ENCODE peak calls at places on chromosome 16, in five cellular contexts. E, O, R, F and G are unnamed samples.

GRCh38 chr16:69942099-69942491 is 9.0 kb upstream of the CLEC18A start:
- DNase-seq in E (no peak), O (no peak), R (no peak), F (no peak), G (no peak)

GRCh38 chr16:59478806-59479205 is 744.7 kb upstream of the GOT2 start:
- DNase-seq in E (no peak), O (no peak), R (no peak), F (no peak), G (no peak)

GRCh38 chr16:83470406-83470805 is 337.4 kb upstream of the HSBP1 start:
- DNase-seq in E (no peak), O (no peak), R (no peak), F (no peak), G (no peak)

GRCh38 chr16:16019488-16019887 is 70.1 kb downstream of the ABCC1 start:
- DNase-seq in E (no peak), O (no peak), R (no peak), F (no peak), G (no peak)

GRCh38 chr16:3542601-3543373 is 34.4 kb downstream of the NLRC3 start:
- DNase-seq in E (no peak), O (no peak), R (no peak), F (no peak), G (no peak)

GRCh38 chr16:84922351-84923135 is 88.8 kb downstream of the ZDHHC7 start:
- DNase-seq in E (no peak), O (no peak), R (no peak), F (peak), G (no peak)

GRCh38 chr16:15832241-15832640 is 24.6 kb downstream of the MYH11 start:
- DNase-seq in E (no peak), O (no peak), R (no peak), F (no peak), G (no peak)

GRCh38 chr16:49189286-49189685 is 92.4 kb downstream of the CBLN1 start:
- DNase-seq in E (no peak), O (no peak), R (no peak), F (peak), G (no peak)

GRCh38 chr16:65731840-65732239 is 610.0 kb upstream of the CDH11 start:
- DNase-seq in E (no peak), O (no peak), R (no peak), F (no peak), G (no peak)

GRCh38 chr16:26963109-26963508 is 103.6 kb upstream of the C16orf82 start:
- DNase-seq in E (no peak), O (no peak), R (no peak), F (no peak), G (peak)